ENCODE peak calls at places on chromosome X, in eight cellular contexts. V, C, Z, T, J, Q, G and M are unnamed samples.

GRCh38 chrX:143621276-143621675 is 14.6 kb downstream of the SLITRK4 start:
- DNase-seq in V (no peak), C (no peak), Z (no peak), T (no peak), J (no peak), Q (no peak), G (no peak), M (no peak)

GRCh38 chrX:4315891-4316290 is 602.4 kb upstream of the PRKX start:
- DNase-seq in V (no peak), C (no peak), Z (no peak), T (no peak), J (no peak), Q (no peak), G (no peak), M (no peak)

GRCh38 chrX:129782015-129782495 is 2.3 kb downstream of the SASH3 start:
- DNase-seq in V (no peak), C (no peak), Z (no peak), T (no peak), J (no peak), Q (no peak), G (no peak), M (no peak)

GRCh38 chrX:39729834-39730670 is 367.7 kb downstream of the BCOR start:
- DNase-seq in V (no peak), C (no peak), Z (no peak), T (no peak), J (no peak), Q (no peak), G (no peak), M (no peak)

GRCh38 chrX:153598541-153599191 is at the start of gene CCNQ:
- DNase-seq in V (no peak), C (no peak), Z (peak), T (no peak), J (no peak), Q (no peak), G (no peak), M (no peak)

GRCh38 chrX:93874554-93874953 is 200.5 kb downstream of the FAM133A start:
- DNase-seq in V (no peak), C (no peak), Z (no peak), T (no peak), J (no peak), Q (no peak), G (no peak), M (no peak)

GRCh38 chrX:39645059-39645895 is 452.5 kb downstream of the BCOR start:
- DNase-seq in V (peak), C (no peak), Z (no peak), T (peak), J (no peak), Q (no peak), G (peak), M (peak)

GRCh38 chrX:129634541-129634940 is 20.2 kb downstream of the APLN start:
- DNase-seq in V (no peak), C (no peak), Z (peak), T (no peak), J (no peak), Q (no peak), G (no peak), M (no peak)

GRCh38 chrX:109830704-109831206 is 97.7 kb upstream of the ACSL4 start:
- DNase-seq in V (no peak), C (no peak), Z (no peak), T (no peak), J (no peak), Q (no peak), G (no peak), M (no peak)

GRCh38 chrX:71215335-71215912 is 7.6 kb upstream of the GJB1 start:
- DNase-seq in V (no peak), C (no peak), Z (no peak), T (no peak), J (no peak), Q (no peak), G (no peak), M (no peak)

GRCh38 chrX:19602866-19603620 is 87.7 kb upstream of the MAP3K15 start:
- DNase-seq in V (no peak), C (no peak), Z (no peak), T (no peak), J (no peak), Q (no peak), G (no peak), M (no peak)